ENCODE peak calls at places on chromosomes 3 and 15, in five cellular contexts. One of them, this sample, is unnamed.

GRCh38 chr3:192422321-192422997 is 304.9 kb downstream of the FGF12 start:
- DNase-seq in fibroblast of lung: peak; percentile 86
- DNase-seq in A549: no peak
- DNase-seq in choroid plexus epithelial cell: peak; percentile 28
- DNase-seq in ovary: no peak
- DNase-seq in this sample: no peak

GRCh38 chr3:58497074-58497473 is 5.2 kb downstream of the KCTD6 start:
- DNase-seq in ovary: no peak
- DNase-seq in fibroblast of lung: peak; percentile 39
- DNase-seq in A549: no peak
- DNase-seq in choroid plexus epithelial cell: peak; percentile 58
- DNase-seq in this sample: no peak

GRCh38 chr3:4491873-4492239 is 1.3 kb upstream of the ITPR1 start:
- DNase-seq in A549: no peak
- DNase-seq in fibroblast of lung: no peak
- DNase-seq in ovary: no peak
- DNase-seq in choroid plexus epithelial cell: no peak
- DNase-seq in this sample: no peak

GRCh38 chr3:32109256-32109655 is 2.8 kb downstream of the GPD1L start:
- DNase-seq in A549: no peak
- DNase-seq in choroid plexus epithelial cell: peak; percentile 65
- DNase-seq in ovary: peak; percentile 84
- DNase-seq in fibroblast of lung: peak; percentile 82
- DNase-seq in this sample: peak; percentile 73

GRCh38 chr15:87369269-87369668 is 887.3 kb downstream of the NTRK3 start:
- DNase-seq in fibroblast of lung: peak; percentile 99
- DNase-seq in A549: peak; percentile 47
- DNase-seq in choroid plexus epithelial cell: peak; percentile 93
- DNase-seq in ovary: no peak
- DNase-seq in this sample: peak; percentile 95

GRCh38 chr3:42712716-42713372 is 10.2 kb upstream of the HHATL start:
- DNase-seq in fibroblast of lung: no peak
- DNase-seq in choroid plexus epithelial cell: no peak
- DNase-seq in A549: no peak
- DNase-seq in ovary: no peak
- DNase-seq in this sample: no peak

GRCh38 chr3:76949462-76949861 is 90.4 kb upstream of the ROBO2 start:
- DNase-seq in fibroblast of lung: no peak
- DNase-seq in ovary: no peak
- DNase-seq in A549: no peak
- DNase-seq in choroid plexus epithelial cell: no peak
- DNase-seq in this sample: no peak

GRCh38 chr3:53040361-53040820 is 5.5 kb downstream of the SFMBT1 start:
- DNase-seq in fibroblast of lung: peak; percentile 42
- DNase-seq in A549: peak; percentile 42
- DNase-seq in ovary: no peak
- DNase-seq in choroid plexus epithelial cell: no peak
- DNase-seq in this sample: peak; percentile 67

GRCh38 chr3:52442409-52443267 is 2.3 kb downstream of the SEMA3G start:
- DNase-seq in ovary: no peak
- DNase-seq in A549: no peak
- DNase-seq in choroid plexus epithelial cell: no peak
- DNase-seq in fibroblast of lung: no peak
- DNase-seq in this sample: no peak

GRCh38 chr15:77019476-77020331 is 24.8 kb downstream of the PSTPIP1 start:
- DNase-seq in choroid plexus epithelial cell: peak; percentile 58
- DNase-seq in fibroblast of lung: peak; percentile 46
- DNase-seq in A549: no peak
- DNase-seq in ovary: no peak
- DNase-seq in this sample: no peak

GRCh38 chr15:85622432-85622831 is 172.3 kb downstream of the KLHL25 start:
- DNase-seq in ovary: no peak
- DNase-seq in A549: no peak
- DNase-seq in fibroblast of lung: peak; percentile 89
- DNase-seq in choroid plexus epithelial cell: no peak
- DNase-seq in this sample: peak; percentile 83

GRCh38 chr3:126107960-126108688 is 24.2 kb upstream of the SLC41A3 start:
- DNase-seq in A549: no peak
- DNase-seq in choroid plexus epithelial cell: peak; percentile 27
- DNase-seq in fibroblast of lung: no peak
- DNase-seq in ovary: no peak
- DNase-seq in this sample: no peak

GRCh38 chr3:43105224-43105596 is 669 bp downstream of the POMGNT2 start:
- DNase-seq in ovary: no peak
- DNase-seq in fibroblast of lung: no peak
- DNase-seq in choroid plexus epithelial cell: no peak
- DNase-seq in A549: no peak
- DNase-seq in this sample: no peak

GRCh38 chr15:39304201-39304841 is 276.6 kb upstream of the THBS1 start:
- DNase-seq in choroid plexus epithelial cell: no peak
- DNase-seq in ovary: no peak
- DNase-seq in fibroblast of lung: peak; percentile 90
- DNase-seq in A549: no peak
- DNase-seq in this sample: peak; percentile 99

GRCh38 chr3:55541456-55541855 is 54.4 kb upstream of the WNT5A start:
- DNase-seq in ovary: no peak
- DNase-seq in A549: no peak
- DNase-seq in choroid plexus epithelial cell: no peak
- DNase-seq in fibroblast of lung: no peak
- DNase-seq in this sample: no peak

GRCh38 chr3:48280883-48281282 is 40.0 kb downstream of the ZNF589 start:
- DNase-seq in A549: no peak
- DNase-seq in ovary: no peak
- DNase-seq in choroid plexus epithelial cell: no peak
- DNase-seq in fibroblast of lung: no peak
- DNase-seq in this sample: no peak

GRCh38 chr3:179067839-179068238 is 3.8 kb downstream of the ZMAT3 start:
- DNase-seq in A549: no peak
- DNase-seq in ovary: no peak
- DNase-seq in fibroblast of lung: no peak
- DNase-seq in choroid plexus epithelial cell: no peak
- DNase-seq in this sample: no peak

GRCh38 chr3:69420781-69421520 is 35.1 kb upstream of the FRMD4B start:
- DNase-seq in choroid plexus epithelial cell: no peak
- DNase-seq in A549: no peak
- DNase-seq in fibroblast of lung: peak; percentile 50
- DNase-seq in ovary: no peak
- DNase-seq in this sample: no peak

GRCh38 chr3:122322095-122323075 is 2.7 kb upstream of the CSTA start:
- DNase-seq in ovary: no peak
- DNase-seq in A549: no peak
- DNase-seq in fibroblast of lung: no peak
- DNase-seq in choroid plexus epithelial cell: no peak
- DNase-seq in this sample: no peak

GRCh38 chr15:49370782-49371181 is 52.3 kb upstream of the FGF7 start:
- DNase-seq in fibroblast of lung: peak; percentile 8
- DNase-seq in ovary: no peak
- DNase-seq in A549: peak; percentile 23
- DNase-seq in choroid plexus epithelial cell: peak; percentile 77
- DNase-seq in this sample: peak; percentile 11

GRCh38 chr3:3200632-3201212 is 21.2 kb upstream of the CRBN start:
- DNase-seq in fibroblast of lung: peak; percentile 67
- DNase-seq in choroid plexus epithelial cell: peak; percentile 87
- DNase-seq in A549: peak; percentile 68
- DNase-seq in ovary: peak; percentile 28
- DNase-seq in this sample: peak; percentile 61

GRCh38 chr3:43223670-43224364 is 62.5 kb upstream of the SNRK start:
- DNase-seq in choroid plexus epithelial cell: peak; percentile 58
- DNase-seq in ovary: no peak
- DNase-seq in fibroblast of lung: no peak
- DNase-seq in A549: no peak
- DNase-seq in this sample: no peak

GRCh38 chr3:50165388-50166308 is 10.5 kb downstream of the SEMA3F start:
- DNase-seq in A549: no peak
- DNase-seq in choroid plexus epithelial cell: no peak
- DNase-seq in fibroblast of lung: peak; percentile 83
- DNase-seq in ovary: peak; percentile 55
- DNase-seq in this sample: peak; percentile 89

DNA sequence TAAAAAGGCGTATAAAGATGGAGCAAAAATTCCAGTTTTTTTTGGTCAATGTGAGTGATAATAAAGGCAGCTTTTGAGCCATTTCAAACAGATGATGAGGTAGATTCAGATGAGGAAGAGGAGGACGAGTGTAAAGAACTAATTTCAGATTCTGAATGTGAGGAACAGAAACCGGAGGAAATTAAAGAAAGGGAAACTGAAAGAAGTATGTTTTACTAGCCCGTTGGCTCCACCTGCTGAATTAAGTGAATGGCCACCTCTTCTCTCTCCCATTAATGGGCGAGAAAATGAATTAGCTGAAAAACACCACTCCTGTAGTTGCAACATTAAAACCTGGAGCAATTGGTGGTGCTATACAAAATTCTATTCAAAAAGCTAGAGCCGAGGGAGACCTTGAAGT is 55.4 kb downstream of the CYP19A1 start:
- DNase-seq in A549: no peak
- DNase-seq in ovary: no peak
- DNase-seq in choroid plexus epithelial cell: no peak
- DNase-seq in fibroblast of lung: no peak
- DNase-seq in this sample: no peak
- TF ChIP-seq CTCF in A549: no peak
- TF ChIP-seq CTCF in ovary: no peak
- TF ChIP-seq CTCF in choroid plexus epithelial cell: peak; percentile 10
- TF ChIP-seq CTCF in fibroblast of lung: no peak
- TF ChIP-seq CTCF in this sample: no peak

DNA sequence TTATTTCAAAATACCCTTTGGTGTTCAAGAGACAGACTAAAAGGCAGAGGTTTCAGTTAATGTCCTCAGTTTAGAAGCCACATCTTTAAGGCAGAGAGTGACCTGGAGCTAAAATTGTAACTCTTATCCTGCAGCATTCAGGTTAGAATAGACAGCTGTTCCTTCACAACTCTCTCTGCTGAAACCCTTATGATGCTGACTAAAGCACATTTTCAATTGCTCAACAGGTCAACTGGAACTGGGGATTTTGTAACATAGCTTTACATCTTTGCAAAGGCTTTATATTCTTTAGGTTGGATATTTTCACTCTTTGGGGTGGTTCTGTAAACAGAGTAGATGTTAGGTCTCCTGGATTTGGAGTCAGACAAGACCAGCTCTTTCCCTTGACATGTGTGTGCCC is 20.3 kb upstream of the PLSCR4 start:
- DNase-seq in A549: no peak
- DNase-seq in ovary: no peak
- DNase-seq in choroid plexus epithelial cell: peak; percentile 48
- DNase-seq in fibroblast of lung: no peak
- DNase-seq in this sample: no peak
- H3K4me3 ChIP-seq in A549: no peak overlapping the region
- H3K4me3 ChIP-seq in ovary: no peak overlapping the region
- H3K4me3 ChIP-seq in choroid plexus epithelial cell: no peak overlapping the region
- H3K4me3 ChIP-seq in fibroblast of lung: no peak overlapping the region
- H3K4me3 ChIP-seq in this sample: no peak overlapping the region

GRCh38 chr3:172276103-172276502 is 172.2 kb downstream of the GHSR start:
- DNase-seq in ovary: no peak
- DNase-seq in A549: no peak
- DNase-seq in choroid plexus epithelial cell: no peak
- DNase-seq in fibroblast of lung: no peak
- DNase-seq in this sample: no peak
- TF ChIP-seq CTCF in ovary: no peak
- TF ChIP-seq CTCF in A549: no peak
- TF ChIP-seq CTCF in choroid plexus epithelial cell: peak; percentile 18
- TF ChIP-seq CTCF in fibroblast of lung: no peak
- TF ChIP-seq CTCF in this sample: peak; percentile 6

DNA sequence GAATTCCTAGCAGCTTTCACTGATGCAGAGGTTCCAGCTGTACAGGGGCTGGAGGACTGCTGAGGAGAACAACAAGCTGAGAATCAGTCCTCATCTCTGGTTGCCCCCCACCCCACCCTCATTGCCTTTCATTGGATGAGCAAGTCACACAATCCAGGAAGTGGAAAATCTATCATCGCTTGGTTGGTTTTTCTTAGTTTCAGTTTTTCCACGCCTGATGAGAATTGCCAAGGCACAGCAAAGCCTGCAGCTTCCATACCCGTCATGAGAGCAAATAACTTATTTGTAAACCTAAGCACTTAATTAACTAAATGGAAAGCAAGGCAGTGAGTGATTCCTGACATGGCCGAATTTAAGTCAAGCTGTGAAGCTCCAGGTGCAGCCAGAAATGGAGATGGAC is 21.4 kb upstream of the LIPC start:
- DNase-seq in A549: no peak
- DNase-seq in choroid plexus epithelial cell: peak; percentile 19
- DNase-seq in ovary: peak; percentile 23
- DNase-seq in fibroblast of lung: no peak
- DNase-seq in this sample: peak; percentile 69
- H3K4me3 ChIP-seq in A549: no peak overlapping the region
- H3K4me3 ChIP-seq in choroid plexus epithelial cell: no peak overlapping the region
- H3K4me3 ChIP-seq in ovary: no peak overlapping the region
- H3K4me3 ChIP-seq in fibroblast of lung: peak overlapping the region; percentile 20
- H3K4me3 ChIP-seq in this sample: peak overlapping the region; percentile 59